ENCODE peak calls at places on chromosomes 4 and X, in six cellular contexts. D is lung microvascular endothelial cell, L is Caki2, V is lower lobe of right lung, N is uterus, E is germinal center. P is an unnamed sample.

GRCh38 chr4:37453004-37453360 is 208.4 kb downstream of the NWD2 start:
- DNase-seq in D (peak), L (peak), V (no peak), N (peak), E (peak), P (peak)

GRCh38 chr4:129355529-129355928 is 259.6 kb downstream of the C4orf33 start:
- DNase-seq in D (no peak), L (no peak), V (no peak), N (no peak), E (no peak), P (no peak)

GRCh38 chrX:14209034-14209433 is 179.3 kb upstream of the GEMIN8 start:
- DNase-seq in D (no peak), L (no peak), V (no peak), N (no peak), E (no peak), P (no peak)

GRCh38 chr4:138367942-138368341 is 125.8 kb upstream of the SLC7A11 start:
- DNase-seq in D (no peak), L (no peak), V (no peak), N (no peak), E (no peak), P (no peak)

GRCh38 chr4:83125738-83126141 is 11.2 kb upstream of the PLAC8 start:
- DNase-seq in D (no peak), L (no peak), V (no peak), N (no peak), E (no peak), P (no peak)

GRCh38 chr4:105472871-105473339 is 957 bp downstream of the PPA2 start:
- DNase-seq in D (peak), L (no peak), V (no peak), N (no peak), E (no peak), P (no peak)

GRCh38 chrX:10615931-10616780 is 4.2 kb downstream of the MID1 start:
- DNase-seq in D (peak), L (no peak), V (no peak), N (peak), E (peak), P (no peak)

GRCh38 chr4:138875886-138876608 is 139.5 kb upstream of the NOCT start:
- DNase-seq in D (peak), L (peak), V (no peak), N (no peak), E (no peak), P (peak)

GRCh38 chr4:148349153-148349552 is 93.1 kb downstream of the NR3C2 start:
- DNase-seq in D (no peak), L (no peak), V (no peak), N (no peak), E (no peak), P (no peak)

GRCh38 chr4:152038238-152038637 is 277.4 kb upstream of the GATB start:
- DNase-seq in D (no peak), L (no peak), V (no peak), N (no peak), E (no peak), P (no peak)

GRCh38 chrX:134338527-134338926 is 101.5 kb downstream of the CCDC160 start:
- DNase-seq in D (no peak), L (no peak), V (no peak), N (no peak), E (no peak), P (no peak)

GRCh38 chr4:140726776-140727500 is 29.2 kb downstream of the TBC1D9 start:
- DNase-seq in D (peak), L (peak), V (no peak), N (no peak), E (no peak), P (no peak)